ENCODE peak calls at places on chromosomes 5 and 9, in five cellular contexts. P, K, B, A and E are unnamed samples.

GRCh38 chr5:80083115-80083890 is 48.2 kb downstream of the THBS4 start:
- DNase-seq in P (peak; percentile 76), K (no peak), A (peak; percentile 75), B (no peak), E (no peak)

GRCh38 chr9:97470076-97470475 is 31.4 kb upstream of the TMOD1 start:
- DNase-seq in K (peak; percentile 8), B (no peak), A (no peak), P (peak; percentile 16), E (no peak)

GRCh38 chr9:91146391-91147019 is 215.2 kb downstream of the AUH start:
- DNase-seq in A (no peak), P (no peak), B (no peak), K (no peak), E (no peak)

GRCh38 chr5:78213799-78214198 is 80.7 kb downstream of the AP3B1 start:
- DNase-seq in B (no peak), K (no peak), P (no peak), A (no peak), E (no peak)

GRCh38 chr9:34759432-34760134 is 49.6 kb upstream of the CCL21 start:
- DNase-seq in A (peak; percentile 4), P (no peak), K (no peak), B (no peak), E (no peak)

GRCh38 chr5:27403248-27403882 is 365.0 kb upstream of the CDH9 start:
- DNase-seq in A (peak; percentile 70), P (peak; percentile 46), B (no peak), K (no peak), E (no peak)

GRCh38 chr9:95316794-95317118 is 753 bp downstream of the FANCC start:
- DNase-seq in K (peak; percentile 76), A (peak; percentile 83), P (peak; percentile 76), B (no peak), E (no peak)

GRCh38 chr5:60719329-60719728 is 19.4 kb upstream of the DEPDC1B start:
- DNase-seq in A (no peak), K (no peak), P (no peak), B (no peak), E (no peak)

GRCh38 chr5:150141544-150142188 is 14.0 kb downstream of the PDGFRB start:
- DNase-seq in B (no peak), A (peak; percentile 86), P (no peak), K (peak; percentile 57), E (no peak)

GRCh38 chr9:89360465-89360864 is 42.2 kb downstream of the SECISBP2 start:
- DNase-seq in P (no peak), K (no peak), A (no peak), B (no peak), E (no peak)

GRCh38 chr5:7917130-7918123 is 48.5 kb downstream of the MTRR start:
- DNase-seq in B (no peak), P (no peak), K (no peak), A (no peak), E (no peak)

GRCh38 chr5:173880306-173880985 is 7.7 kb upstream of the CPEB4 start:
- DNase-seq in P (peak; percentile 46), B (no peak), A (peak; percentile 13), K (no peak), E (no peak)

GRCh38 chr9:129885018-129885669 is 49.9 kb downstream of the USP20 start:
- DNase-seq in K (no peak), A (no peak), P (peak; percentile 48), B (no peak), E (peak; percentile 74)

GRCh38 chr5:139709587-139710369 is 61.6 kb downstream of the CXXC5 start:
- DNase-seq in B (no peak), P (no peak), K (peak; percentile 66), A (no peak), E (no peak)